ENCODE peak calls at places on chromosomes 13 and 19, in four cellular contexts. T is tibial artery, S is nucleus accumbens, R is prostate gland. U is an unnamed sample.

GRCh38 chr13:113125506-113126264 is 3.1 kb downstream of the F10 start:
- DNase-seq in T (peak), S (no peak), R (no peak), U (no peak)

GRCh38 chr19:13600091-13600490 is 93.8 kb upstream of the CACNA1A start:
- DNase-seq in R (no peak), T (no peak), S (no peak), U (no peak)

GRCh38 chr13:109687559-109688448 is 98.6 kb downstream of the IRS2 start:
- DNase-seq in S (no peak), T (no peak), R (no peak), U (no peak)

GRCh38 chr13:103277099-103277498 is 210.9 kb upstream of the SLC10A2 start:
- DNase-seq in S (no peak), R (no peak), T (no peak), U (no peak)

GRCh38 chr13:48291730-48292129 is 11.8 kb upstream of the RB1 start:
- DNase-seq in S (no peak), T (no peak), R (no peak), U (no peak)

GRCh38 chr13:57632276-57633140 is 964 bp downstream of the PCDH17 start:
- DNase-seq in T (peak), S (peak), R (no peak), U (peak)

GRCh38 chr13:98690348-98691041 is 62.0 kb downstream of the SLC15A1 start:
- DNase-seq in T (no peak), S (no peak), R (no peak), U (no peak)

GRCh38 chr19:42571136-42571535 is 23.6 kb downstream of the CEACAM8 start:
- DNase-seq in R (no peak), S (no peak), T (no peak), U (no peak)

GRCh38 chr19:58345558-58345957 is 7.7 kb downstream of the A1BG start:
- DNase-seq in R (no peak), S (no peak), T (no peak), U (no peak)

GRCh38 chr13:92830821-92831220 is 395.8 kb upstream of the GPC6 start:
- DNase-seq in R (no peak), T (no peak), S (no peak), U (no peak)

GRCh38 chr19:4112367-4112766 is 11.6 kb downstream of the MAP2K2 start:
- DNase-seq in T (no peak), R (no peak), S (no peak), U (no peak)

U was measured in dorsolateral prefrontal cortex.